ENCODE peak calls at places on chromosomes 6 and 20, in four cellular contexts. N is ovary, K is heart left ventricle, M is breast epithelium. A is an unnamed sample. For H3K4me1, the result is how much of the 10 kb centered on the place peaks cover.

GRCh38 chr6:138570716-138571020 is 71.4 kb upstream of the NHSL1 start:
- DNase-seq in N (no peak), K (no peak), M (no peak), A (no peak)

GRCh38 chr20:58271596-58272460 is 37.7 kb upstream of the RAB22A start:
- DNase-seq in N (no peak), K (no peak), M (no peak), A (no peak)

GRCh38 chr6:14754636-14755513 is 491.0 kb upstream of the JARID2 start:
- DNase-seq in N (no peak), K (no peak), M (no peak), A (no peak)

GRCh38 chr6:118562959-118563358 is 14.9 kb downstream of the PLN start:
- DNase-seq in N (no peak), K (no peak), M (no peak), A (no peak)

GRCh38 chr20:52943185-52943841 is 28.8 kb upstream of the TSHZ2 start:
- DNase-seq in N (no peak), K (no peak), M (no peak), A (no peak)

GRCh38 chr6:32192608-32193039 is at the start of gene GPSM3:
- DNase-seq in N (peak), K (peak), M (no peak), A (no peak)

GRCh38 chr6:127902933-127903332 is 2.1 kb upstream of the THEMIS start:
- DNase-seq in N (no peak), K (no peak), M (no peak), A (no peak)

GRCh38 chr6:89921197-89921596 is 26.9 kb downstream of the GJA10 start:
- DNase-seq in N (no peak), K (no peak), M (no peak), A (no peak)

GRCh38 chr20:50413088-50413500 is 97.1 kb upstream of the PTPN1 start:
- DNase-seq in N (no peak), K (no peak), M (no peak), A (no peak)

GRCh38 chr6:34531580-34532201 is 24.4 kb downstream of the SPDEF start:
- DNase-seq in N (peak), K (peak), M (no peak), A (peak)

GRCh38 chr6:144878577-144878976 is 593.4 kb downstream of the UTRN start:
- DNase-seq in N (no peak), K (no peak), M (no peak), A (no peak)

GRCh38 chr20:9974324-9974723 is 60.5 kb upstream of the ANKEF1 start:
- DNase-seq in N (no peak), K (no peak), M (no peak), A (no peak)

GRCh38 chr6:158029668-158030230 is 48.1 kb downstream of the SYNJ2 start:
- DNase-seq in N (no peak), K (no peak), M (no peak), A (no peak)
- H3K27ac ChIP-seq in N (no peak), K (no peak), M (no peak), A (peak)

GRCh38 chr6:112191509-112191908 is 62.9 kb downstream of the LAMA4 start:
- DNase-seq in N (no peak), K (no peak), M (no peak), A (no peak)
- H3K4me1 ChIP-seq in N (under half), K (under half), M (under half), A (under half)

GRCh38 chr6:2900221-2900807 is 2.8 kb downstream of the SERPINB9 start:
- DNase-seq in N (no peak), K (no peak), M (no peak), A (no peak)
- H3K4me3 ChIP-seq in N (no peak), K (peak), M (peak), A (peak)

GRCh38 chr6:130615816-130616215 is 211.4 kb upstream of the SMLR1 start:
- DNase-seq in N (no peak), K (no peak), M (no peak), A (no peak)

GRCh38 chr6:130611366-130611765 is 215.8 kb upstream of the SMLR1 start:
- DNase-seq in N (no peak), K (no peak), M (no peak), A (no peak)

GRCh38 chr6:130617658-130618057 is 209.5 kb upstream of the SMLR1 start:
- DNase-seq in N (no peak), K (no peak), M (no peak), A (no peak)

DNA sequence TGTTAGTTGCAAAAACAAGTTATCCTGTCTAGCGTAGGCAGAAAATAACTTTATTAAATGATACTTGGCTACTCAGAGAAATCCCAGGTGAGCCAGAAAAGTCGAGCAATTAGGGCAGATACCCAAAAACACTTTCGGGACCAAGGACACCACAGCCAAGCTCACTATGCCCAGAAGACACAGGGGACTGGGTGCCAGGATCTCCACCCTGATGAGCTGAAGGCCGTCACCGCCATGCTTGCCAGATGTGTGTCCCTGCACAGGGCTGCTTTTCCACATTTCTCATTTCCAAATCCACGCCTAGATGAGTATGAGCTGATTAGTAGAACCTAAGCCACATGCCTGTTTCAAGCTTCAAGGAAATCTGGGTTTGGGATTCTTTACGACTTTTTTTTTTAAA is 214.0 kb upstream of the SMLR1 start:
- DNase-seq in N (no peak), K (no peak), M (no peak), A (no peak)
- H3K27ac ChIP-seq in N (no peak), K (no peak), M (no peak), A (no peak)

DNA sequence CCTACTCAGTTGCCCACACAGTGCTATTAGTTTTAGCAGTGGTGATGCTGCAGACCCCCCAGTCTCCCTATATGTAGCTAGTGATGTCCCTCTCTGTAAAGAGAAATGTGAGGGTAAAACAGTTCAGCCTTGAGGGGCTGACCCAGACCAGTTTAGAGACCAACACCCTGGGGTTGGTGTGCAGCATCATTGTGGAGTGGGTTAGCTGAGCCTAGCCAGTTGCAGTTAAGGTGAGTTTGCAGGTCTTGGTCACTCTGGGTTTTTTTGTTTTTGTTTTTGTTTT is 401 bp upstream of the B3GALT4 start:
- DNase-seq in N (no peak), K (no peak), M (no peak), A (no peak)
- H3K4me1 ChIP-seq in N (under half), K (half or more), M (under half), A (half or more)

DNA sequence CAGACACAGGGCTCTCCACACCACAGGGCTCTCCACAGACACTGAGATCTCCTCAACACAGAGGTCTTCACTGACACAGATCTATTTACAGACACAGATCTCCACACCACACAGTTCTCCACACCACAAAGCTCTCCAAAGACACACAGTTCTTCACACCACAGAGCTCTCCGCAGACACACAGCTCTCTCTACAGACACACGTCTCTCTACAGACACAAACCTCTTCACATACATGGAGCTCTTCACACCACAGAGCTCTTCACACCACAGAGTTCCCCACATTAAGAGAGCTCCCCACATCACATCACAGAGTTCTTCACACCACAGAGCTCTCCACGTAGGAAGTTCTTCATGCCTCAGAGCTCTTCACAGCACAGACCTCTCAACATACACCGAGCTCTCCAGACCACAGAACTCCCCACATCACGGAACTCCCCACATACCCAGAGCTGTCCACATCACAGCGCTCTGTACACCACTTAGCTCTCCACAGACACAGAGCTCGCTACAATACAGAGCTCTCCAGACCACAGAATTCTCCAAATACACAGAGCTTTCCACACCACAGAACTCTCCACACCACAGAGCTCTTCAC is 53.9 kb downstream of the ERMARD start:
- DNase-seq in N (no peak), K (no peak), M (no peak), A (no peak)
- H3K4me3 ChIP-seq in N (no peak), K (no peak), M (no peak), A (no peak)

GRCh38 chr6:112253505-112253841 is 894 bp downstream of the LAMA4 start:
- DNase-seq in N (no peak), K (no peak), M (no peak), A (no peak)
- H3K27ac ChIP-seq in N (peak), K (peak), M (peak), A (peak)

GRCh38 chr6:149451361-149452061 is 33.3 kb downstream of the ZC3H12D start:
- DNase-seq in N (peak), K (no peak), M (no peak), A (no peak)
- H3K4me1 ChIP-seq in N (under half), K (under half), M (under half), A (under half)